ENCODE peak calls at places on chromosome 13, in seven cellular contexts. H is fibroblast of the aortic adventitia, W is ELF-1, G is GM18507, O is NCI-H2081 treated with DMSO at 0.1 percent for 48 hours, Z is type B pancreatic cell, N is PC-3. A is an unnamed sample.

GRCh38 chr13:107025991-107026390 is 458.1 kb upstream of the ARGLU1 start:
- DNase-seq in W (peak), Z (no peak), G (no peak), O (no peak), H (no peak), N (peak), A (no peak)

GRCh38 chr13:52737900-52738299 is 1.7 kb downstream of the CNMD start:
- DNase-seq in Z (no peak), G (no peak), H (no peak), O (no peak), W (no peak), N (no peak), A (no peak)

GRCh38 chr13:98960331-98961203 is 17.3 kb downstream of the DOCK9 start:
- DNase-seq in G (no peak), H (no peak), Z (no peak), N (no peak), O (no peak), W (no peak), A (no peak)

GRCh38 chr13:36673838-36674326 is at the start of gene SERTM1:
- DNase-seq in O (no peak), H (peak), G (no peak), Z (peak), W (peak), N (no peak), A (no peak)

GRCh38 chr13:31896427-31896826 is 135.1 kb upstream of the FRY start:
- DNase-seq in G (no peak), Z (no peak), W (peak), N (no peak), H (peak), O (no peak), A (no peak)

GRCh38 chr13:70162141-70162540 is 53.9 kb upstream of the KLHL1 start:
- DNase-seq in O (no peak), H (no peak), N (no peak), G (no peak), Z (no peak), W (peak), A (no peak)

GRCh38 chr13:108859202-108860012 is 230.0 kb downstream of the MYO16 start:
- DNase-seq in G (no peak), O (no peak), Z (no peak), H (peak), W (no peak), N (peak), A (no peak)

GRCh38 chr13:41645313-41645712 is 188.0 kb downstream of the RGCC start:
- DNase-seq in Z (no peak), H (peak), W (no peak), O (no peak), G (no peak), N (peak), A (no peak)

GRCh38 chr13:50599927-50600326 is 243.6 kb downstream of the DLEU7 start:
- DNase-seq in Z (no peak), N (no peak), G (no peak), O (no peak), H (no peak), W (no peak), A (no peak)

GRCh38 chr13:90270231-90270630 is 1077.3 kb upstream of the MIR17HG start:
- DNase-seq in Z (no peak), W (no peak), G (no peak), H (peak), N (no peak), O (no peak), A (no peak)

GRCh38 chr13:47126432-47126831 is 229.6 kb upstream of the HTR2A start:
- DNase-seq in O (no peak), N (no peak), W (no peak), G (no peak), Z (no peak), H (peak), A (no peak)

GRCh38 chr13:110471156-110471832 is 90.2 kb downstream of the RAB20 start:
- DNase-seq in Z (no peak), N (no peak), W (no peak), G (no peak), H (no peak), O (no peak), A (no peak)

GRCh38 chr13:66849706-66850105 is 380.4 kb downstream of the PCDH9 start:
- DNase-seq in N (no peak), W (no peak), H (no peak), O (no peak), G (no peak), Z (no peak), A (no peak)

GRCh38 chr13:101397742-101398141 is 18.6 kb downstream of the NALCN start:
- DNase-seq in W (no peak), Z (no peak), H (peak), O (no peak), N (peak), G (no peak), A (no peak)

GRCh38 chr13:28489536-28489935 is 5.4 kb downstream of the FLT1 start:
- DNase-seq in O (no peak), W (no peak), N (no peak), H (no peak), G (no peak), Z (no peak), A (no peak)

GRCh38 chr13:37797606-37798005 is 72.0 kb downstream of the TRPC4 start:
- DNase-seq in N (no peak), Z (no peak), H (peak), G (no peak), O (no peak), W (no peak), A (no peak)

GRCh38 chr13:49781791-49782190 is 10.7 kb downstream of the KPNA3 start:
- DNase-seq in O (no peak), Z (no peak), H (no peak), W (no peak), G (no peak), N (no peak), A (no peak)

GRCh38 chr13:58324130-58324529 is 692.6 kb downstream of the PCDH17 start:
- DNase-seq in H (no peak), O (no peak), W (no peak), N (no peak), Z (no peak), G (no peak), A (no peak)

GRCh38 chr13:28137556-28137955 is 789 bp upstream of the PAN3 start:
- DNase-seq in H (peak), N (peak), O (peak), W (no peak), G (no peak), Z (no peak), A (no peak)

GRCh38 chr13:67120872-67121531 is 109.1 kb downstream of the PCDH9 start:
- DNase-seq in G (no peak), O (no peak), Z (no peak), N (peak), H (peak), W (no peak), A (no peak)

GRCh38 chr13:73715910-73716257 is 418.3 kb downstream of the KLF12 start:
- DNase-seq in G (no peak), O (no peak), N (peak), Z (no peak), W (no peak), H (no peak), A (no peak)